ENCODE peak calls at places on chromosomes 3 and 15, in eight cellular contexts. One of them, this sample, is unnamed. For H3K4me1, the result is how much of the 10 kb centered on the place peaks cover.

GRCh38 chr3:129593595-129594339 is 12.7 kb downstream of the PLXND1 start:
- DNase-seq in cardiac muscle cell: no peak
- DNase-seq in DND-41: peak
- DNase-seq in GM12878: no peak
- DNase-seq in spleen: peak
- DNase-seq in pancreas: no peak
- DNase-seq in body of pancreas: peak
- DNase-seq in right lobe of liver: no peak
- DNase-seq in this sample: no peak

GRCh38 chr3:13873818-13874217 is 6.1 kb downstream of the WNT7A start:
- DNase-seq in cardiac muscle cell: no peak
- DNase-seq in DND-41: no peak
- DNase-seq in GM12878: no peak
- DNase-seq in spleen: no peak
- DNase-seq in pancreas: no peak
- DNase-seq in body of pancreas: no peak
- DNase-seq in right lobe of liver: no peak
- DNase-seq in this sample: no peak

GRCh38 chr3:106514431-106514830 is 645.6 kb upstream of the CBLB start:
- DNase-seq in cardiac muscle cell: no peak
- DNase-seq in DND-41: no peak
- DNase-seq in GM12878: no peak
- DNase-seq in spleen: no peak
- DNase-seq in pancreas: no peak
- DNase-seq in body of pancreas: no peak
- DNase-seq in right lobe of liver: no peak
- DNase-seq in this sample: no peak

GRCh38 chr3:128466840-128467541 is at the start of gene DNAJB8:
- DNase-seq in cardiac muscle cell: no peak
- DNase-seq in DND-41: no peak
- DNase-seq in GM12878: no peak
- DNase-seq in spleen: no peak
- DNase-seq in pancreas: no peak
- DNase-seq in body of pancreas: no peak
- DNase-seq in right lobe of liver: no peak
- DNase-seq in this sample: no peak

GRCh38 chr15:89335289-89336041 is 841 bp upstream of the POLG start:
- DNase-seq in cardiac muscle cell: no peak
- DNase-seq in DND-41: peak
- DNase-seq in GM12878: no peak
- DNase-seq in spleen: no peak
- DNase-seq in pancreas: peak
- DNase-seq in body of pancreas: no peak
- DNase-seq in right lobe of liver: no peak
- DNase-seq in this sample: no peak

GRCh38 chr3:160163259-160163878 is 61.9 kb upstream of the C3orf80 start:
- DNase-seq in cardiac muscle cell: peak
- DNase-seq in DND-41: no peak
- DNase-seq in GM12878: no peak
- DNase-seq in spleen: no peak
- DNase-seq in pancreas: no peak
- DNase-seq in body of pancreas: no peak
- DNase-seq in right lobe of liver: no peak
- DNase-seq in this sample: no peak

GRCh38 chr3:127036209-127037020 is 53.5 kb downstream of the PLXNA1 start:
- DNase-seq in cardiac muscle cell: no peak
- DNase-seq in DND-41: no peak
- DNase-seq in GM12878: no peak
- DNase-seq in spleen: peak
- DNase-seq in pancreas: no peak
- DNase-seq in body of pancreas: peak
- DNase-seq in right lobe of liver: no peak
- DNase-seq in this sample: peak

GRCh38 chr3:25532763-25533162 is 104.7 kb downstream of the RARB start:
- DNase-seq in cardiac muscle cell: no peak
- DNase-seq in DND-41: peak
- DNase-seq in GM12878: no peak
- DNase-seq in spleen: no peak
- DNase-seq in pancreas: no peak
- DNase-seq in body of pancreas: no peak
- DNase-seq in right lobe of liver: no peak
- DNase-seq in this sample: no peak

GRCh38 chr3:59769132-59769531 is 719.3 kb upstream of the CFAP20DC start:
- DNase-seq in cardiac muscle cell: no peak
- DNase-seq in DND-41: no peak
- DNase-seq in GM12878: no peak
- DNase-seq in spleen: no peak
- DNase-seq in pancreas: no peak
- DNase-seq in body of pancreas: no peak
- DNase-seq in right lobe of liver: no peak
- DNase-seq in this sample: no peak

GRCh38 chr3:194936659-194937058 is 251.0 kb downstream of the FAM43A start:
- DNase-seq in cardiac muscle cell: no peak
- DNase-seq in DND-41: no peak
- DNase-seq in GM12878: no peak
- DNase-seq in spleen: no peak
- DNase-seq in pancreas: no peak
- DNase-seq in body of pancreas: no peak
- DNase-seq in right lobe of liver: no peak
- DNase-seq in this sample: no peak

GRCh38 chr3:106130384-106131084 is 261.7 kb upstream of the CBLB start:
- DNase-seq in cardiac muscle cell: peak
- DNase-seq in DND-41: no peak
- DNase-seq in GM12878: no peak
- DNase-seq in spleen: no peak
- DNase-seq in pancreas: no peak
- DNase-seq in body of pancreas: no peak
- DNase-seq in right lobe of liver: no peak
- DNase-seq in this sample: no peak

GRCh38 chr15:100681335-100681746 is 79.0 kb downstream of the ASB7 start:
- DNase-seq in cardiac muscle cell: no peak
- DNase-seq in DND-41: no peak
- DNase-seq in GM12878: no peak
- DNase-seq in spleen: no peak
- DNase-seq in pancreas: no peak
- DNase-seq in body of pancreas: no peak
- DNase-seq in right lobe of liver: no peak
- DNase-seq in this sample: peak

GRCh38 chr15:89917442-89918085 is 4.8 kb upstream of the ARPIN start:
- DNase-seq in cardiac muscle cell: no peak
- DNase-seq in DND-41: no peak
- DNase-seq in GM12878: no peak
- DNase-seq in spleen: no peak
- DNase-seq in pancreas: no peak
- DNase-seq in body of pancreas: no peak
- DNase-seq in right lobe of liver: no peak
- DNase-seq in this sample: no peak

GRCh38 chr15:89051875-89052274 is 36.4 kb upstream of the ABHD2 start:
- DNase-seq in cardiac muscle cell: peak
- DNase-seq in DND-41: no peak
- DNase-seq in GM12878: no peak
- DNase-seq in spleen: no peak
- DNase-seq in pancreas: no peak
- DNase-seq in body of pancreas: no peak
- DNase-seq in right lobe of liver: no peak
- DNase-seq in this sample: no peak

GRCh38 chr3:42491876-42492507 is 10.5 kb upstream of the VIPR1 start:
- DNase-seq in cardiac muscle cell: no peak
- DNase-seq in DND-41: no peak
- DNase-seq in GM12878: no peak
- DNase-seq in spleen: no peak
- DNase-seq in pancreas: no peak
- DNase-seq in body of pancreas: peak
- DNase-seq in right lobe of liver: peak
- DNase-seq in this sample: no peak

GRCh38 chr3:39154323-39155021 is 1.1 kb upstream of the CSRNP1 start:
- DNase-seq in cardiac muscle cell: no peak
- DNase-seq in DND-41: no peak
- DNase-seq in GM12878: no peak
- DNase-seq in spleen: peak
- DNase-seq in pancreas: peak
- DNase-seq in body of pancreas: no peak
- DNase-seq in right lobe of liver: no peak
- DNase-seq in this sample: no peak

GRCh38 chr3:115588201-115588600 is 35.1 kb upstream of the GAP43 start:
- DNase-seq in cardiac muscle cell: no peak
- DNase-seq in DND-41: no peak
- DNase-seq in GM12878: no peak
- DNase-seq in spleen: no peak
- DNase-seq in pancreas: no peak
- DNase-seq in body of pancreas: no peak
- DNase-seq in right lobe of liver: no peak
- DNase-seq in this sample: no peak

GRCh38 chr3:107884719-107885460 is 205.9 kb downstream of the CD47 start:
- DNase-seq in cardiac muscle cell: peak
- DNase-seq in DND-41: no peak
- DNase-seq in GM12878: no peak
- DNase-seq in spleen: no peak
- DNase-seq in pancreas: no peak
- DNase-seq in body of pancreas: no peak
- DNase-seq in right lobe of liver: no peak
- DNase-seq in this sample: no peak
- TF ChIP-seq CTCF in cardiac muscle cell: peak
- TF ChIP-seq CTCF in DND-41: peak
- TF ChIP-seq CTCF in GM12878: no peak
- TF ChIP-seq CTCF in spleen: no peak
- TF ChIP-seq CTCF in pancreas: no peak
- TF ChIP-seq CTCF in body of pancreas: no peak
- TF ChIP-seq CTCF in right lobe of liver: no peak
- TF ChIP-seq CTCF in this sample: no peak

GRCh38 chr15:80990955-80991354 is 1.3 kb upstream of the MESD start:
- DNase-seq in cardiac muscle cell: no peak
- DNase-seq in DND-41: no peak
- DNase-seq in GM12878: no peak
- DNase-seq in spleen: no peak
- DNase-seq in pancreas: no peak
- DNase-seq in body of pancreas: no peak
- DNase-seq in right lobe of liver: no peak
- DNase-seq in this sample: no peak

GRCh38 chr15:80991446-80991845 is 1.8 kb upstream of the MESD start:
- DNase-seq in cardiac muscle cell: peak
- DNase-seq in DND-41: peak
- DNase-seq in GM12878: no peak
- DNase-seq in spleen: no peak
- DNase-seq in pancreas: peak
- DNase-seq in body of pancreas: peak
- DNase-seq in right lobe of liver: no peak
- DNase-seq in this sample: peak

GRCh38 chr15:80989518-80990478 is at the start of gene MESD:
- DNase-seq in cardiac muscle cell: peak
- DNase-seq in DND-41: peak
- DNase-seq in GM12878: peak
- DNase-seq in spleen: peak
- DNase-seq in pancreas: peak
- DNase-seq in body of pancreas: peak
- DNase-seq in right lobe of liver: peak
- DNase-seq in this sample: peak

GRCh38 chr15:80988148-80988796 is 1.3 kb downstream of the MESD start:
- DNase-seq in cardiac muscle cell: no peak
- DNase-seq in DND-41: no peak
- DNase-seq in GM12878: no peak
- DNase-seq in spleen: no peak
- DNase-seq in pancreas: no peak
- DNase-seq in body of pancreas: no peak
- DNase-seq in right lobe of liver: no peak
- DNase-seq in this sample: no peak

GRCh38 chr15:80989110-80989517 is 505 bp downstream of the MESD start:
- DNase-seq in cardiac muscle cell: peak
- DNase-seq in DND-41: no peak
- DNase-seq in GM12878: no peak
- DNase-seq in spleen: no peak
- DNase-seq in pancreas: peak
- DNase-seq in body of pancreas: no peak
- DNase-seq in right lobe of liver: no peak
- DNase-seq in this sample: no peak
- H3K4me1 ChIP-seq in cardiac muscle cell: under half
- H3K4me1 ChIP-seq in DND-41: under half
- H3K4me1 ChIP-seq in GM12878: under half
- H3K4me1 ChIP-seq in spleen: under half
- H3K4me1 ChIP-seq in pancreas: under half
- H3K4me1 ChIP-seq in body of pancreas: under half
- H3K4me1 ChIP-seq in right lobe of liver: under half
- H3K4me1 ChIP-seq in this sample: under half

GRCh38 chr3:84547971-84548970 is 410.5 kb upstream of the CADM2 start:
- DNase-seq in cardiac muscle cell: peak
- DNase-seq in DND-41: no peak
- DNase-seq in GM12878: no peak
- DNase-seq in spleen: no peak
- DNase-seq in pancreas: peak
- DNase-seq in body of pancreas: peak
- DNase-seq in right lobe of liver: peak
- DNase-seq in this sample: peak
- TF ChIP-seq CTCF in cardiac muscle cell: no peak
- TF ChIP-seq CTCF in DND-41: peak
- TF ChIP-seq CTCF in GM12878: peak
- TF ChIP-seq CTCF in spleen: no peak
- TF ChIP-seq CTCF in pancreas: peak
- TF ChIP-seq CTCF in body of pancreas: peak
- TF ChIP-seq CTCF in right lobe of liver: peak
- TF ChIP-seq CTCF in this sample: peak

GRCh38 chr3:152383136-152383606 is 114.4 kb downstream of the MBNL1 start:
- DNase-seq in cardiac muscle cell: no peak
- DNase-seq in DND-41: no peak
- DNase-seq in GM12878: no peak
- DNase-seq in spleen: no peak
- DNase-seq in pancreas: no peak
- DNase-seq in body of pancreas: no peak
- DNase-seq in right lobe of liver: no peak
- DNase-seq in this sample: no peak
- H3K4me1 ChIP-seq in cardiac muscle cell: under half
- H3K4me1 ChIP-seq in DND-41: under half
- H3K4me1 ChIP-seq in GM12878: under half
- H3K4me1 ChIP-seq in spleen: under half
- H3K4me1 ChIP-seq in pancreas: half or more
- H3K4me1 ChIP-seq in body of pancreas: half or more
- H3K4me1 ChIP-seq in right lobe of liver: half or more
- H3K4me1 ChIP-seq in this sample: half or more

This sample was measured in gastrocnemius medialis.